ENCODE peak calls at places on chromosomes 11 and 22, in four cellular contexts. One of them, this sample, is unnamed.

GRCh38 chr11:33956611-33957010 is 64.7 kb upstream of the LMO2 start:
- DNase-seq in HepG2: no peak
- DNase-seq in H1: no peak
- DNase-seq in K562: no peak
- DNase-seq in this sample: no peak

GRCh38 chr22:23396362-23397007 is 183.6 kb downstream of the IGLL1 start:
- DNase-seq in H1: no peak
- DNase-seq in HepG2: no peak
- DNase-seq in K562: no peak
- DNase-seq in this sample: no peak

GRCh38 chr22:39178206-39179111 is 26.0 kb upstream of the CBX7 start:
- DNase-seq in H1: no peak
- DNase-seq in HepG2: no peak
- DNase-seq in K562: no peak
- DNase-seq in this sample: no peak

GRCh38 chr11:976431-977160 is 50.9 kb downstream of the AP2A2 start:
- DNase-seq in H1: no peak
- DNase-seq in HepG2: no peak
- DNase-seq in K562: peak; percentile 34
- DNase-seq in this sample: no peak

GRCh38 chr11:130209944-130210854 is 50.6 kb downstream of the ST14 start:
- DNase-seq in K562: no peak
- DNase-seq in H1: peak; percentile 43
- DNase-seq in HepG2: no peak
- DNase-seq in this sample: no peak

GRCh38 chr11:69950621-69951020 is 127.5 kb upstream of the ANO1 start:
- DNase-seq in H1: no peak
- DNase-seq in HepG2: no peak
- DNase-seq in K562: peak; percentile 48
- DNase-seq in this sample: no peak

GRCh38 chr11:74397531-74398243 is 546 bp downstream of the PGM2L1 start:
- DNase-seq in HepG2: peak; percentile 21
- DNase-seq in K562: peak; percentile 35
- DNase-seq in H1: no peak
- DNase-seq in this sample: peak; percentile 48

GRCh38 chr11:122910775-122911174 is 28.2 kb downstream of the JHY start:
- DNase-seq in K562: no peak
- DNase-seq in H1: no peak
- DNase-seq in HepG2: peak; percentile 5
- DNase-seq in this sample: peak; percentile 8

GRCh38 chr11:92204731-92205130 is 19.9 kb upstream of the FAT3 start:
- DNase-seq in K562: no peak
- DNase-seq in HepG2: no peak
- DNase-seq in H1: no peak
- DNase-seq in this sample: no peak

GRCh38 chr22:20010307-20011122 is 6.1 kb downstream of the ARVCF start:
- DNase-seq in K562: no peak
- DNase-seq in HepG2: peak; percentile 79
- DNase-seq in H1: no peak
- DNase-seq in this sample: no peak

GRCh38 chr11:69424748-69425147 is 56.7 kb upstream of the LINC01488 start:
- DNase-seq in K562: no peak
- DNase-seq in HepG2: no peak
- DNase-seq in H1: no peak
- DNase-seq in this sample: no peak

GRCh38 chr11:2091786-2092463 is 47.3 kb downstream of the IGF2 start:
- DNase-seq in H1: no peak
- DNase-seq in HepG2: no peak
- DNase-seq in K562: no peak
- DNase-seq in this sample: no peak

GRCh38 chr11:97140885-97141494 is 751.2 kb downstream of the JRKL start:
- DNase-seq in H1: no peak
- DNase-seq in K562: peak; percentile 8
- DNase-seq in HepG2: peak; percentile 16
- DNase-seq in this sample: no peak

GRCh38 chr22:37089451-37089850 is 20.1 kb downstream of the TMPRSS6 start:
- DNase-seq in H1: no peak
- DNase-seq in HepG2: no peak
- DNase-seq in K562: no peak
- DNase-seq in this sample: no peak

GRCh38 chr11:74684661-74685060 is 46.6 kb downstream of the CHRDL2 start:
- DNase-seq in H1: no peak
- DNase-seq in K562: no peak
- DNase-seq in HepG2: no peak
- DNase-seq in this sample: no peak

GRCh38 chr11:93719310-93719709 is 22.0 kb downstream of the TAF1D start:
- DNase-seq in HepG2: no peak
- DNase-seq in H1: no peak
- DNase-seq in K562: no peak
- DNase-seq in this sample: no peak

GRCh38 chr22:49738006-49738405 is 89.7 kb downstream of the BRD1 start:
- DNase-seq in H1: no peak
- DNase-seq in K562: no peak
- DNase-seq in HepG2: no peak
- DNase-seq in this sample: no peak

GRCh38 chr22:19706661-19707151 is 7.6 kb upstream of the SEPTIN5 start:
- DNase-seq in HepG2: no peak
- DNase-seq in K562: no peak
- DNase-seq in H1: no peak
- DNase-seq in this sample: no peak

GRCh38 chr22:44191036-44191454 is 10.3 kb downstream of the PARVG start:
- DNase-seq in H1: no peak
- DNase-seq in K562: no peak
- DNase-seq in HepG2: no peak
- DNase-seq in this sample: no peak

GRCh38 chr11:45580399-45580798 is 85.0 kb downstream of the CHST1 start:
- DNase-seq in K562: no peak
- DNase-seq in H1: peak; percentile 63
- DNase-seq in HepG2: no peak
- DNase-seq in this sample: no peak

GRCh38 chr11:42239102-42239501 is 779.6 kb upstream of the LRRC4C start:
- DNase-seq in H1: no peak
- DNase-seq in HepG2: no peak
- DNase-seq in K562: no peak
- DNase-seq in this sample: no peak

GRCh38 chr11:1307998-1308744 is 1.3 kb downstream of the TOLLIP start:
- DNase-seq in HepG2: no peak
- DNase-seq in H1: peak; percentile 20
- DNase-seq in K562: no peak
- DNase-seq in this sample: no peak

GRCh38 chr22:23579280-23579679 is 810 bp downstream of the IGLL1 start:
- DNase-seq in HepG2: no peak
- DNase-seq in H1: no peak
- DNase-seq in K562: no peak
- DNase-seq in this sample: no peak

GRCh38 chr11:47345890-47346563 is 6.5 kb downstream of the MYBPC3 start:
- DNase-seq in HepG2: no peak
- DNase-seq in H1: no peak
- DNase-seq in K562: no peak
- DNase-seq in this sample: no peak

GRCh38 chr11:104525416-104525815 is 361.5 kb upstream of the PDGFD start:
- DNase-seq in K562: no peak
- DNase-seq in H1: no peak
- DNase-seq in HepG2: no peak
- DNase-seq in this sample: no peak

GRCh38 chr22:22910272-22911240 is 22.9 kb downstream of the IGLL5 start:
- DNase-seq in H1: no peak
- DNase-seq in K562: peak; percentile 58
- DNase-seq in HepG2: no peak
- DNase-seq in this sample: no peak

GRCh38 chr22:23828800-23829680 is 9.8 kb downstream of the DERL3 start:
- DNase-seq in H1: no peak
- DNase-seq in K562: no peak
- DNase-seq in HepG2: no peak
- DNase-seq in this sample: no peak

GRCh38 chr22:17774206-17774927 is at the start of gene BID:
- DNase-seq in H1: no peak
- DNase-seq in K562: peak; percentile 89
- DNase-seq in HepG2: no peak
- DNase-seq in this sample: no peak

GRCh38 chr22:19178659-19179471 is at the start of gene SLC25A1:
- DNase-seq in K562: peak; percentile 100
- DNase-seq in H1: peak; percentile 95
- DNase-seq in HepG2: peak; percentile 83
- DNase-seq in this sample: peak; percentile 63

GRCh38 chr11:68471360-68472340 is 11.1 kb downstream of the PPP6R3 start:
- DNase-seq in HepG2: no peak
- DNase-seq in K562: no peak
- DNase-seq in H1: peak; percentile 35
- DNase-seq in this sample: no peak

GRCh38 chr22:42427211-42427610 is 5.0 kb downstream of the NFAM1 start:
- DNase-seq in H1: no peak
- DNase-seq in HepG2: no peak
- DNase-seq in K562: no peak
- DNase-seq in this sample: no peak

GRCh38 chr22:42425989-42426355 is 6.2 kb downstream of the NFAM1 start:
- DNase-seq in K562: peak; percentile 52
- DNase-seq in H1: no peak
- DNase-seq in HepG2: no peak
- DNase-seq in this sample: no peak

GRCh38 chr22:42425337-42425988 is 6.7 kb downstream of the NFAM1 start:
- DNase-seq in HepG2: no peak
- DNase-seq in K562: no peak
- DNase-seq in H1: no peak
- DNase-seq in this sample: no peak

GRCh38 chr22:42428760-42429159 is 3.4 kb downstream of the NFAM1 start:
- DNase-seq in H1: no peak
- DNase-seq in K562: no peak
- DNase-seq in HepG2: no peak
- DNase-seq in this sample: no peak

DNA sequence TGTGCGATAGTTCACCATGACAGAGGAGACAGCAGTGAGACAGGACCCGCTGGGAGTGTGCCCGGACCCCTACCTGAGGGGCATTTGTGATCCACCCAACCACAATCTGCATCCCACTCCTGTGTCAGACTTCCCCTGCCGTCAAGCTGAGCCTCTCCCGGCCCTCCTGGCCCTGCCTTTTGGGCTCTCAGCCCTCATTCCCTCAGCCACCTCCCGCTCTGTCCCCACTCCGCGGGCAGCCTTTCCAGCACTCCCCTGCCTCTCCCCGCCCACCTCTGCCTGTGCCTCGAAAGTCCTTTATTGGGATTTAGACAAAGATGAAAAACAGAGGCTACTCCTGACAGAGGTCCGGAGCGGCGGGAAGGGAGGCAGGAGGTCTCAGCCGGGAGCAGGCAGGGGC is 4.2 kb downstream of the NFAM1 start:
- DNase-seq in K562: no peak
- DNase-seq in HepG2: no peak
- DNase-seq in H1: no peak
- DNase-seq in this sample: no peak
- H3K9ac ChIP-seq in K562: no peak overlapping the region
- H3K9ac ChIP-seq in HepG2: no peak overlapping the region
- H3K9ac ChIP-seq in H1: no peak overlapping the region
- H3K9ac ChIP-seq in this sample: no peak overlapping the region

GRCh38 chr11:43936081-43936480 is 6.4 kb upstream of the C11orf96 start:
- DNase-seq in HepG2: no peak
- DNase-seq in H1: no peak
- DNase-seq in K562: no peak
- DNase-seq in this sample: no peak
- TF ChIP-seq SP1 in HepG2: no peak
- TF ChIP-seq SP1 in H1: no peak
- TF ChIP-seq SP1 in K562: no peak
- TF ChIP-seq SP1 in this sample: no peak

DNA sequence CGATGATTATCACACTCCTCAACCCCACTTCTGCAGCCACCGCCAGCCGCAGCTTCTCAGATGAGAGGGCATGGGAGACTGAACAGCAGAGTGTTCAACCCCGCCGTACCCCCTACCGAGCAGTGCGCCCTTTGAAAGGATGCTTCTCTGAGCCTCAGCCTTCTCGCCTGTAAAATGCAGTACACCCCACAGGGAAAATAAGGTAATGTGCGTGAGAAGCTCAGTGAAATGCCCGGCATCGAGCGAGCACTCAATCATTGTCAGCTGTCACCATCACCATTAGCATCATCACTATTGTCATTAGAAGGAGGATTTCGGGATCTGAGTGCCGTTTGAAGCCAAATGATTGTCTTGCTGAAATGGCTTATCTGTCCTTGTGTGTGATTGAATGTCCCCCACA is 13.6 kb downstream of the TRIM29 start:
- DNase-seq in H1: no peak
- DNase-seq in HepG2: no peak
- DNase-seq in K562: no peak
- DNase-seq in this sample: no peak
- H3K9ac ChIP-seq in H1: no peak overlapping the region
- H3K9ac ChIP-seq in HepG2: no peak overlapping the region
- H3K9ac ChIP-seq in K562: peak overlapping the region; percentile 15
- H3K9ac ChIP-seq in this sample: no peak overlapping the region

GRCh38 chr11:85951049-85951405 is 95.8 kb downstream of the CCDC83 start:
- DNase-seq in HepG2: no peak
- DNase-seq in K562: no peak
- DNase-seq in H1: no peak
- DNase-seq in this sample: no peak

GRCh38 chr11:85950317-85951048 is 95.3 kb downstream of the CCDC83 start:
- DNase-seq in K562: no peak
- DNase-seq in H1: no peak
- DNase-seq in HepG2: no peak
- DNase-seq in this sample: no peak

GRCh38 chr11:85947431-85948272 is 92.5 kb downstream of the CCDC83 start:
- DNase-seq in K562: no peak
- DNase-seq in H1: no peak
- DNase-seq in HepG2: no peak
- DNase-seq in this sample: no peak

GRCh38 chr11:85949798-85950197 is 94.6 kb downstream of the CCDC83 start:
- DNase-seq in H1: no peak
- DNase-seq in K562: no peak
- DNase-seq in HepG2: peak; percentile 56
- DNase-seq in this sample: no peak

DNA sequence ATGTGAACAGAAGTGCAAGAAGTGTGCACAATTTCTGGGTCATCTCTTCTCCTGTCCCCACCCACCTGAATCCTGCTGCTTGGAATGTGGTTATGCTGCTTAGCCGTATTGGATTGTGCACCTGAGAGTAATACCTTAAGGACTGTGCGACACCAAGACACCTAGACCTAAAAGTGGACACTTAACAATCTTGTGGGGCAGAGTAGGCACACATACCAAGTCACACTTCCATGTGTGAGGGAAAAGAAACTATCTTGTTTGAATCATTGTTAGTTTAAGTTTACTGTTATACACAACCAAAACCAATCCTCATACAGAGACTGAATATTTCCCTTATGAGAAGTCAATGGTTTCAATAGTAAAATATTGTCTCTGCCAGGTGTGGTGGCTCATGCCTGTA is 93.7 kb downstream of the CCDC83 start:
- DNase-seq in H1: no peak
- DNase-seq in HepG2: no peak
- DNase-seq in K562: no peak
- DNase-seq in this sample: no peak
- TF ChIP-seq SP1 in H1: no peak
- TF ChIP-seq SP1 in HepG2: no peak
- TF ChIP-seq SP1 in K562: no peak
- TF ChIP-seq SP1 in this sample: no peak